ENCODE peak calls at places on chromosomes 5 and 9, in eight cellular contexts. Y is activated CD8-positive, alpha-beta memory T cell treated with anti-CD3 and anti-CD28 coated beads, Interleukin-2, amount 50 U/mL, for 4 hours; O is NCI-H1092 treated with DMSO at 0.1 percent for 48 hours; D is RCC 7860; V is astrocyte of the spinal cord; U is heart left ventricle; K is HEK293T; M is WTC11. R is an unnamed sample.

GRCh38 chr5:137374110-137374853 is 124.8 kb downstream of the SPOCK1 start:
- DNase-seq in Y (no peak), O (peak; percentile 94), D (no peak), V (no peak), U (no peak), K (no peak), M (no peak), R (no peak)

GRCh38 chr5:172107606-172108005 is 80.4 kb downstream of the STK10 start:
- DNase-seq in Y (no peak), O (no peak), D (peak; percentile 62), V (peak; percentile 81), U (peak; percentile 3), K (no peak), M (no peak), R (no peak)

GRCh38 chr5:109099081-109099480 is 310.7 kb downstream of the PJA2 start:
- DNase-seq in Y (no peak), O (no peak), D (no peak), V (peak; percentile 9), U (no peak), K (no peak), M (no peak), R (no peak)

GRCh38 chr5:93342563-93343061 is 238.4 kb downstream of the NR2F1-AS1 start:
- DNase-seq in Y (no peak), O (no peak), D (no peak), V (no peak), U (no peak), K (no peak), M (no peak), R (no peak)

GRCh38 chr9:137972355-137972987 is 94.9 kb downstream of the CACNA1B start:
- DNase-seq in Y (no peak), O (no peak), D (no peak), V (no peak), U (peak; percentile 9), K (no peak), M (no peak), R (peak; percentile 40)

GRCh38 chr9:22682536-22683392 is 236.1 kb downstream of the DMRTA1 start:
- DNase-seq in Y (no peak), O (no peak), D (peak; percentile 52), V (peak; percentile 66), U (no peak), K (no peak), M (no peak), R (no peak)

GRCh38 chr9:88303785-88304495 is 84.3 kb upstream of the SPIN1 start:
- DNase-seq in Y (no peak), O (no peak), D (peak; percentile 22), V (peak; percentile 9), U (no peak), K (no peak), M (no peak), R (no peak)

GRCh38 chr5:95822038-95822407 is 503 bp downstream of the GLRX start:
- DNase-seq in Y (no peak), O (peak; percentile 27), D (no peak), V (peak; percentile 59), U (peak; percentile 79), K (peak; percentile 50), M (peak; percentile 36), R (peak; percentile 82)

GRCh38 chr5:163310992-163311391 is 126.4 kb upstream of the CCNG1 start:
- DNase-seq in Y (no peak), O (no peak), D (no peak), V (no peak), U (no peak), K (no peak), M (no peak), R (no peak)

GRCh38 chr5:162956570-162956969 is 480.8 kb upstream of the CCNG1 start:
- DNase-seq in Y (no peak), O (no peak), D (no peak), V (no peak), U (no peak), K (no peak), M (no peak), R (no peak)